ENCODE peak calls at places on chromosomes 4 and X, in seven cellular contexts. P is non-pigmented ciliary epithelial cell; V is neuronal stem cell; I is naive thymus-derived CD8-positive, alpha-beta T cell; N is midbrain; Z is T-helper 17 cell; W is MCF 10A. Y is an unnamed sample.

GRCh38 chrX:10177620-10178019 is 20.8 kb downstream of the CLCN4 start:
- DNase-seq in P (no peak), V (no peak), I (no peak), N (no peak), Z (no peak), W (no peak), Y (peak)

GRCh38 chr4:169106696-169107229 is 96.7 kb upstream of the CBR4 start:
- DNase-seq in P (no peak), V (no peak), I (no peak), N (no peak), Z (no peak), W (no peak), Y (no peak)

GRCh38 chrX:44775726-44776125 is 68.1 kb upstream of the DUSP21 start:
- DNase-seq in P (no peak), V (no peak), I (no peak), N (no peak), Z (no peak), W (no peak), Y (no peak)

GRCh38 chr4:84966382-84967291 is at the start of gene WDFY3:
- DNase-seq in P (peak), V (peak), I (no peak), N (peak), Z (no peak), W (peak), Y (peak)

GRCh38 chr4:137367608-137368007 is 164.7 kb downstream of the PCDH18 start:
- DNase-seq in P (peak), V (no peak), I (no peak), N (no peak), Z (no peak), W (peak), Y (no peak)

GRCh38 chrX:48487362-48487785 is 11.4 kb downstream of the FTSJ1 start:
- DNase-seq in P (peak), V (no peak), I (no peak), N (no peak), Z (no peak), W (peak), Y (peak)

GRCh38 chrX:138908577-138908976 is 197.1 kb upstream of the FGF13 start:
- DNase-seq in P (no peak), V (no peak), I (no peak), N (no peak), Z (no peak), W (peak), Y (no peak)

GRCh38 chrX:105190252-105190853 is 30.1 kb downstream of the TEX13A start:
- DNase-seq in P (no peak), V (peak), I (no peak), N (peak), Z (no peak), W (peak), Y (peak)

GRCh38 chr4:177419416-177419815 is 22.8 kb downstream of the AGA start:
- DNase-seq in P (no peak), V (no peak), I (no peak), N (no peak), Z (no peak), W (no peak), Y (no peak)

GRCh38 chrX:39759526-39760224 is 338.1 kb downstream of the BCOR start:
- DNase-seq in P (no peak), V (no peak), I (no peak), N (no peak), Z (no peak), W (peak), Y (peak)

GRCh38 chrX:49291615-49292337 is 11.7 kb upstream of the GAGE10 start:
- DNase-seq in P (no peak), V (peak), I (peak), N (peak), Z (peak), W (peak), Y (peak)

GRCh38 chr4:25013756-25014737 is 16.7 kb downstream of the LGI2 start:
- DNase-seq in P (no peak), V (no peak), I (no peak), N (no peak), Z (no peak), W (no peak), Y (no peak)

GRCh38 chr4:70992354-70992753 is 1.1 kb upstream of the DCK start:
- DNase-seq in P (no peak), V (no peak), I (no peak), N (no peak), Z (no peak), W (peak), Y (no peak)

GRCh38 chr4:89294583-89295244 is 12.9 kb downstream of the GPRIN3 start:
- DNase-seq in P (no peak), V (no peak), I (no peak), N (no peak), Z (no peak), W (no peak), Y (no peak)

GRCh38 chr4:40327340-40327739 is 7.8 kb upstream of the CHRNA9 start:
- DNase-seq in P (no peak), V (no peak), I (no peak), N (peak), Z (no peak), W (no peak), Y (no peak)

GRCh38 chr4:95507147-95507546 is 41.6 kb downstream of the UNC5C start:
- DNase-seq in P (no peak), V (no peak), I (no peak), N (no peak), Z (no peak), W (no peak), Y (peak)

GRCh38 chrX:25144043-25144940 is 128.5 kb upstream of the ARX start:
- DNase-seq in P (no peak), V (peak), I (no peak), N (peak), Z (peak), W (peak), Y (peak)

GRCh38 chr4:40840985-40841571 is 91.3 kb downstream of the NSUN7 start:
- DNase-seq in P (peak), V (peak), I (peak), N (peak), Z (no peak), W (peak), Y (peak)

GRCh38 chrX:37800762-37801161 is 20.9 kb downstream of the CYBB start:
- DNase-seq in P (no peak), V (no peak), I (no peak), N (no peak), Z (no peak), W (no peak), Y (no peak)